ENCODE peak calls at places on chromosomes 4 and X, in eight cellular contexts. R is HEK293T; D is activated naive CD8-positive, alpha-beta T cell treated with anti-CD3 and anti-CD28 coated beads, Interleukin-2, amount 10 ng/mL, durations not matched to agents 7 days and 5 days; Y is ELR; I is lower lobe of right lung; F is activated naive CD4-positive, alpha-beta T cell treated with Interleukin-2 at 50 U/mL for 16 hours; T is omental fat pad; G is smooth muscle cell of the brain vasculature. C is an unnamed sample.

GRCh38 chr4:10173039-10173753 is 56.6 kb upstream of the WDR1 start:
- DNase-seq in R (no peak), D (no peak), Y (peak; percentile 59), I (no peak), F (no peak), T (no peak), G (no peak), C (no peak)

GRCh38 chr4:184958839-184959238 is 59.5 kb upstream of the HELT start:
- DNase-seq in R (no peak), D (no peak), Y (no peak), I (no peak), F (no peak), T (no peak), G (no peak), C (no peak)

GRCh38 chrX:37677765-37678164 is 7.8 kb upstream of the XK start:
- DNase-seq in R (no peak), D (no peak), Y (no peak), I (no peak), F (no peak), T (no peak), G (no peak), C (no peak)

GRCh38 chr4:52160859-52161258 is 109.8 kb downstream of the SPATA18 start:
- DNase-seq in R (no peak), D (no peak), Y (no peak), I (no peak), F (no peak), T (no peak), G (no peak), C (no peak)

GRCh38 chrX:7852166-7852565 is 9.2 kb downstream of the VCX start:
- DNase-seq in R (no peak), D (no peak), Y (no peak), I (no peak), F (no peak), T (no peak), G (no peak), C (no peak)

GRCh38 chrX:104310084-104310483 is 55.4 kb upstream of the ESX1 start:
- DNase-seq in R (peak; percentile 42), D (no peak), Y (peak; percentile 71), I (no peak), F (no peak), T (no peak), G (no peak), C (no peak)

GRCh38 chr4:11468901-11469300 is 40.2 kb upstream of the HS3ST1 start:
- DNase-seq in R (no peak), D (no peak), Y (no peak), I (no peak), F (no peak), T (no peak), G (no peak), C (no peak)

GRCh38 chrX:106039920-106040319 is 1.4 kb upstream of the SERPINA7 start:
- DNase-seq in R (peak; percentile 52), D (no peak), Y (no peak), I (no peak), F (no peak), T (no peak), G (no peak), C (no peak)

GRCh38 chr4:75547647-75548387 is 8.0 kb upstream of the ODAPH start:
- DNase-seq in R (no peak), D (no peak), Y (peak; percentile 34), I (peak; percentile 65), F (no peak), T (peak; percentile 44), G (no peak), C (no peak)

GRCh38 chr4:185232370-185232769 is 23.0 kb downstream of the SNX25 start:
- DNase-seq in R (no peak), D (no peak), Y (peak; percentile 40), I (no peak), F (no peak), T (no peak), G (no peak), C (no peak)

GRCh38 chrX:40778861-40779575 is 43.7 kb upstream of the MED14 start:
- DNase-seq in R (no peak), D (no peak), Y (peak; percentile 71), I (no peak), F (no peak), T (no peak), G (no peak), C (no peak)

GRCh38 chrX:49754238-49754857 is 58.6 kb upstream of the PAGE1 start:
- DNase-seq in R (peak; percentile 66), D (peak; percentile 43), Y (peak; percentile 19), I (peak; percentile 43), F (peak; percentile 46), T (no peak), G (no peak), C (peak; percentile 0)

GRCh38 chrX:2682582-2683177 is 8.4 kb upstream of the CD99 start:
- DNase-seq in R (no peak), D (no peak), Y (no peak), I (no peak), F (no peak), T (no peak), G (no peak), C (no peak)

GRCh38 chr4:3689006-3689405 is 77.2 kb upstream of the ADRA2C start:
- DNase-seq in R (no peak), D (no peak), Y (no peak), I (no peak), F (no peak), T (no peak), G (no peak), C (no peak)

GRCh38 chr4:109746728-109747127 is 16.9 kb upstream of the PLA2G12A start:
- DNase-seq in R (no peak), D (no peak), Y (no peak), I (no peak), F (no peak), T (no peak), G (no peak), C (no peak)

GRCh38 chr4:63784822-63785221 is 624.4 kb downstream of the TECRL start:
- DNase-seq in R (no peak), D (no peak), Y (no peak), I (no peak), F (no peak), T (no peak), G (no peak), C (no peak)

GRCh38 chr4:159484049-159484448 is 381.2 kb downstream of the RAPGEF2 start:
- DNase-seq in R (no peak), D (no peak), Y (no peak), I (no peak), F (no peak), T (no peak), G (no peak), C (no peak)

GRCh38 chr4:149885896-149886295 is 70.3 kb upstream of the IQCM start:
- DNase-seq in R (no peak), D (no peak), Y (peak; percentile 78), I (no peak), F (no peak), T (no peak), G (no peak), C (peak; percentile 38)

GRCh38 chr4:107213880-107214279 is 177.8 kb upstream of the DKK2 start:
- DNase-seq in R (no peak), D (no peak), Y (peak; percentile 53), I (no peak), F (no peak), T (no peak), G (no peak), C (no peak)

GRCh38 chr4:25367004-25367621 is 9.9 kb upstream of the ANAPC4 start:
- DNase-seq in R (no peak), D (no peak), Y (peak; percentile 60), I (no peak), F (no peak), T (no peak), G (peak; percentile 21), C (peak; percentile 16)

GRCh38 chr4:827209-828081 is 1.5 kb upstream of the CPLX1 start:
- DNase-seq in R (no peak), D (no peak), Y (no peak), I (peak; percentile 22), F (no peak), T (no peak), G (no peak), C (no peak)

GRCh38 chr4:97496298-97496873 is 646.9 kb downstream of the STPG2 start:
- DNase-seq in R (no peak), D (no peak), Y (no peak), I (no peak), F (no peak), T (no peak), G (peak; percentile 7), C (no peak)

GRCh38 chr4:98706200-98706813 is 47.9 kb upstream of the TSPAN5 start:
- DNase-seq in R (no peak), D (peak; percentile 52), Y (no peak), I (no peak), F (no peak), T (no peak), G (no peak), C (no peak)

GRCh38 chr4:37719021-37719420 is 32.8 kb upstream of the RELL1 start:
- DNase-seq in R (no peak), D (no peak), Y (peak; percentile 13), I (no peak), F (no peak), T (no peak), G (no peak), C (no peak)

GRCh38 chrX:120426599-120426998 is 42.5 kb downstream of the LAMP2 start:
- DNase-seq in R (no peak), D (no peak), Y (peak; percentile 8), I (no peak), F (no peak), T (no peak), G (no peak), C (no peak)

GRCh38 chrX:38192007-38192625 is 28.6 kb downstream of the SRPX start:
- DNase-seq in R (peak; percentile 35), D (no peak), Y (peak; percentile 58), I (no peak), F (no peak), T (no peak), G (no peak), C (no peak)

GRCh38 chrX:40260123-40260751 is 162.5 kb upstream of the BCOR start:
- DNase-seq in R (no peak), D (no peak), Y (no peak), I (peak; percentile 72), F (no peak), T (no peak), G (no peak), C (no peak)

GRCh38 chrX:22629105-22629725 is 356.5 kb downstream of the CBLL2 start:
- DNase-seq in R (no peak), D (no peak), Y (peak; percentile 51), I (no peak), F (no peak), T (no peak), G (peak; percentile 10), C (peak; percentile 21)

GRCh38 chrX:49840679-49841078 is 11.6 kb downstream of the PAGE4 start:
- DNase-seq in R (peak; percentile 54), D (no peak), Y (peak; percentile 74), I (peak; percentile 69), F (peak; percentile 28), T (peak; percentile 22), G (no peak), C (no peak)

GRCh38 chrX:123340691-123341090 is 156.6 kb downstream of the GRIA3 start:
- DNase-seq in R (peak; percentile 19), D (no peak), Y (no peak), I (no peak), F (no peak), T (no peak), G (peak; percentile 3), C (no peak)

GRCh38 chr4:151538963-151539362 is 130.0 kb downstream of the FHIP1A start:
- DNase-seq in R (no peak), D (no peak), Y (no peak), I (no peak), F (no peak), T (no peak), G (no peak), C (no peak)

C was measured in AG04450.